ENCODE peak calls at places on chromosomes 3 and 15, in six cellular contexts. One of them, this sample, is unnamed.

GRCh38 chr3:11477286-11477935 is 166.3 kb downstream of the VGLL4 start:
- DNase-seq in effector memory CD8-positive, alpha-beta T cell: no peak
- DNase-seq in mucosa of gallbladder: peak
- DNase-seq in GM19239: no peak
- DNase-seq in fibroblast of the aortic adventitia: peak
- DNase-seq in ACHN: peak
- DNase-seq in this sample: no peak

GRCh38 chr3:69439683-69440270 is 53.9 kb upstream of the FRMD4B start:
- DNase-seq in effector memory CD8-positive, alpha-beta T cell: no peak
- DNase-seq in mucosa of gallbladder: no peak
- DNase-seq in GM19239: no peak
- DNase-seq in fibroblast of the aortic adventitia: peak
- DNase-seq in ACHN: peak
- DNase-seq in this sample: no peak

GRCh38 chr3:125001557-125002413 is 54.0 kb downstream of the HEG1 start:
- DNase-seq in effector memory CD8-positive, alpha-beta T cell: no peak
- DNase-seq in mucosa of gallbladder: no peak
- DNase-seq in GM19239: no peak
- DNase-seq in fibroblast of the aortic adventitia: no peak
- DNase-seq in ACHN: no peak
- DNase-seq in this sample: no peak

GRCh38 chr3:43791246-43791645 is 100.5 kb downstream of the ABHD5 start:
- DNase-seq in effector memory CD8-positive, alpha-beta T cell: no peak
- DNase-seq in mucosa of gallbladder: no peak
- DNase-seq in GM19239: no peak
- DNase-seq in fibroblast of the aortic adventitia: no peak
- DNase-seq in ACHN: no peak
- DNase-seq in this sample: no peak

GRCh38 chr3:38992117-38992779 is 59.5 kb downstream of the SCN11A start:
- DNase-seq in effector memory CD8-positive, alpha-beta T cell: no peak
- DNase-seq in mucosa of gallbladder: no peak
- DNase-seq in GM19239: no peak
- DNase-seq in fibroblast of the aortic adventitia: peak
- DNase-seq in ACHN: peak
- DNase-seq in this sample: no peak

GRCh38 chr3:122606330-122606729 is 28.9 kb downstream of the PARP15 start:
- DNase-seq in effector memory CD8-positive, alpha-beta T cell: no peak
- DNase-seq in mucosa of gallbladder: no peak
- DNase-seq in GM19239: no peak
- DNase-seq in fibroblast of the aortic adventitia: no peak
- DNase-seq in ACHN: no peak
- DNase-seq in this sample: no peak

GRCh38 chr15:78272776-78273175 is 8.4 kb downstream of the DNAJA4 start:
- DNase-seq in effector memory CD8-positive, alpha-beta T cell: no peak
- DNase-seq in mucosa of gallbladder: no peak
- DNase-seq in GM19239: no peak
- DNase-seq in fibroblast of the aortic adventitia: no peak
- DNase-seq in ACHN: no peak
- DNase-seq in this sample: no peak

GRCh38 chr15:57494575-57494974 is 97.1 kb upstream of the MYZAP start:
- DNase-seq in effector memory CD8-positive, alpha-beta T cell: no peak
- DNase-seq in mucosa of gallbladder: no peak
- DNase-seq in GM19239: no peak
- DNase-seq in fibroblast of the aortic adventitia: peak
- DNase-seq in ACHN: no peak
- DNase-seq in this sample: no peak

GRCh38 chr3:188421151-188421821 is 267.3 kb downstream of the LPP start:
- DNase-seq in effector memory CD8-positive, alpha-beta T cell: no peak
- DNase-seq in mucosa of gallbladder: no peak
- DNase-seq in GM19239: no peak
- DNase-seq in fibroblast of the aortic adventitia: peak
- DNase-seq in ACHN: peak
- DNase-seq in this sample: no peak

GRCh38 chr3:66803706-66804496 is 194.2 kb upstream of the KBTBD8 start:
- DNase-seq in effector memory CD8-positive, alpha-beta T cell: no peak
- DNase-seq in mucosa of gallbladder: no peak
- DNase-seq in GM19239: no peak
- DNase-seq in fibroblast of the aortic adventitia: no peak
- DNase-seq in ACHN: no peak
- DNase-seq in this sample: no peak

GRCh38 chr3:195073866-195074860 is 196.8 kb downstream of the XXYLT1 start:
- DNase-seq in effector memory CD8-positive, alpha-beta T cell: no peak
- DNase-seq in mucosa of gallbladder: no peak
- DNase-seq in GM19239: no peak
- DNase-seq in fibroblast of the aortic adventitia: no peak
- DNase-seq in ACHN: no peak
- DNase-seq in this sample: no peak

GRCh38 chr3:59052803-59053411 is 3.1 kb upstream of the CFAP20DC start:
- DNase-seq in effector memory CD8-positive, alpha-beta T cell: no peak
- DNase-seq in mucosa of gallbladder: no peak
- DNase-seq in GM19239: no peak
- DNase-seq in fibroblast of the aortic adventitia: peak
- DNase-seq in ACHN: peak
- DNase-seq in this sample: no peak

GRCh38 chr3:115827494-115827893 is 204.2 kb downstream of the GAP43 start:
- DNase-seq in effector memory CD8-positive, alpha-beta T cell: no peak
- DNase-seq in mucosa of gallbladder: no peak
- DNase-seq in GM19239: no peak
- DNase-seq in fibroblast of the aortic adventitia: no peak
- DNase-seq in ACHN: no peak
- DNase-seq in this sample: no peak

GRCh38 chr15:62549345-62549970 is 384.4 kb upstream of the C2CD4B start:
- DNase-seq in effector memory CD8-positive, alpha-beta T cell: no peak
- DNase-seq in mucosa of gallbladder: peak
- DNase-seq in GM19239: no peak
- DNase-seq in fibroblast of the aortic adventitia: peak
- DNase-seq in ACHN: peak
- DNase-seq in this sample: no peak

GRCh38 chr15:100464895-100465294 is 63.9 kb downstream of the CERS3 start:
- DNase-seq in effector memory CD8-positive, alpha-beta T cell: no peak
- DNase-seq in mucosa of gallbladder: no peak
- DNase-seq in GM19239: no peak
- DNase-seq in fibroblast of the aortic adventitia: no peak
- DNase-seq in ACHN: no peak
- DNase-seq in this sample: no peak

GRCh38 chr3:105385868-105386508 is 19.3 kb downstream of the ALCAM start:
- DNase-seq in effector memory CD8-positive, alpha-beta T cell: no peak
- DNase-seq in mucosa of gallbladder: no peak
- DNase-seq in GM19239: no peak
- DNase-seq in fibroblast of the aortic adventitia: peak
- DNase-seq in ACHN: no peak
- DNase-seq in this sample: no peak

GRCh38 chr3:125593991-125594574 is 1.2 kb downstream of the OSBPL11 start:
- DNase-seq in effector memory CD8-positive, alpha-beta T cell: no peak
- DNase-seq in mucosa of gallbladder: no peak
- DNase-seq in GM19239: no peak
- DNase-seq in fibroblast of the aortic adventitia: peak
- DNase-seq in ACHN: no peak
- DNase-seq in this sample: no peak

GRCh38 chr3:197125601-197126000 is 96.0 kb upstream of the MELTF start:
- DNase-seq in effector memory CD8-positive, alpha-beta T cell: no peak
- DNase-seq in mucosa of gallbladder: no peak
- DNase-seq in GM19239: no peak
- DNase-seq in fibroblast of the aortic adventitia: peak
- DNase-seq in ACHN: no peak
- DNase-seq in this sample: no peak

GRCh38 chr15:77033417-77033728 is 37.5 kb downstream of the TSPAN3 start:
- DNase-seq in effector memory CD8-positive, alpha-beta T cell: no peak
- DNase-seq in mucosa of gallbladder: no peak
- DNase-seq in GM19239: no peak
- DNase-seq in fibroblast of the aortic adventitia: no peak
- DNase-seq in ACHN: no peak
- DNase-seq in this sample: no peak